ENCODE peak calls at places on chromosomes 7 and 10, in six cellular contexts. P is fibroblast of pulmonary artery, C is astrocyte, J is A549, K is fibroblast of lung, O is fibroblast of mammary gland. A is an unnamed sample.

GRCh38 chr7:128740996-128741395 is 1.8 kb downstream of the CALU start:
- DNase-seq in C (peak), P (peak), K (peak), O (peak), J (no peak), A (no peak)

GRCh38 chr10:96378741-96379140 is 19.9 kb upstream of the OPALIN start:
- DNase-seq in K (no peak), J (no peak), C (no peak), P (no peak), O (no peak), A (no peak)

GRCh38 chr10:35937538-35937937 is 295.4 kb upstream of the FZD8 start:
- DNase-seq in O (no peak), J (no peak), C (no peak), P (no peak), K (no peak), A (no peak)

GRCh38 chr7:101814081-101814995 is 3.1 kb upstream of the CUX1 start:
- DNase-seq in J (peak), P (peak), C (no peak), O (peak), K (peak), A (peak)

GRCh38 chr10:6465437-6465836 is 114.6 kb downstream of the PRKCQ start:
- DNase-seq in P (no peak), C (no peak), O (no peak), K (no peak), J (no peak), A (no peak)

GRCh38 chr7:36895112-36895511 is 170.8 kb upstream of the AOAH start:
- DNase-seq in K (peak), J (no peak), P (peak), C (peak), O (no peak), A (peak)

GRCh38 chr10:3857318-3857717 is 72.3 kb upstream of the KLF6 start:
- DNase-seq in O (no peak), J (no peak), C (no peak), P (no peak), K (no peak), A (no peak)

GRCh38 chr10:77452952-77453564 is 184.6 kb downstream of the KCNMA1 start:
- DNase-seq in C (no peak), K (no peak), J (no peak), P (no peak), O (no peak), A (no peak)

GRCh38 chr7:38129579-38129978 is 48.5 kb upstream of the STARD3NL start:
- DNase-seq in P (no peak), K (no peak), J (no peak), C (no peak), O (no peak), A (no peak)

GRCh38 chr10:97210576-97210975 is 24.8 kb upstream of the SLIT1 start:
- DNase-seq in P (peak), J (peak), C (peak), O (peak), K (peak), A (peak)

GRCh38 chr10:63829573-63830149 is 308.5 kb downstream of the REEP3 start:
- DNase-seq in C (no peak), J (no peak), O (no peak), P (no peak), K (no peak), A (no peak)

GRCh38 chr7:83519240-83519639 is 129.7 kb downstream of the SEMA3E start:
- DNase-seq in P (peak), K (peak), J (no peak), O (no peak), C (no peak), A (no peak)

GRCh38 chr7:82595176-82595575 is 151.6 kb upstream of the CACNA2D1 start:
- DNase-seq in P (no peak), J (no peak), K (peak), C (peak), O (no peak), A (no peak)

GRCh38 chr10:132914732-132915131 is 27.6 kb downstream of the CFAP46 start:
- DNase-seq in O (no peak), K (no peak), P (no peak), C (no peak), J (no peak), A (no peak)

GRCh38 chr7:13117103-13117502 is 429.7 kb downstream of the ARL4A start:
- DNase-seq in O (peak), P (peak), C (no peak), J (peak), K (peak), A (peak)

GRCh38 chr10:79418886-79419595 is 26.4 kb downstream of the ZCCHC24 start:
- DNase-seq in C (no peak), O (no peak), K (no peak), P (no peak), J (no peak), A (no peak)

GRCh38 chr10:102675151-102675886 is 31.0 kb downstream of the TRIM8 start:
- DNase-seq in O (no peak), J (no peak), K (no peak), C (no peak), P (no peak), A (peak)

GRCh38 chr7:12028508-12028907 is 182.6 kb upstream of the TMEM106B start:
- DNase-seq in O (no peak), K (peak), C (peak), J (no peak), P (peak), A (no peak)

GRCh38 chr7:158422551-158423189 is 165.0 kb downstream of the PTPRN2 start:
- DNase-seq in C (no peak), J (no peak), K (no peak), P (no peak), O (no peak), A (no peak)

GRCh38 chr7:82079527-82079926 is 309.7 kb upstream of the HGF start:
- DNase-seq in P (no peak), K (no peak), O (no peak), J (no peak), C (no peak), A (no peak)

GRCh38 chr7:151060416-151061234 is 1.2 kb downstream of the SLC4A2 start:
- DNase-seq in J (peak), K (peak), O (peak), P (peak), C (no peak), A (no peak)

GRCh38 chr7:57203161-57203791 is 71.0 kb upstream of the ZNF479 start:
- DNase-seq in P (no peak), C (no peak), J (no peak), K (no peak), O (no peak), A (no peak)

GRCh38 chr10:31320179-31320597 is 1.2 kb downstream of the ZEB1 start:
- DNase-seq in K (peak), C (peak), P (no peak), O (no peak), J (peak), A (no peak)

GRCh38 chr10:8640878-8641277 is 586.4 kb downstream of the GATA3 start:
- DNase-seq in C (no peak), P (no peak), K (no peak), O (no peak), J (no peak), A (no peak)

GRCh38 chr10:35007858-35008301 is 82.3 kb downstream of the CUL2 start:
- DNase-seq in K (peak), C (peak), P (no peak), J (no peak), O (no peak), A (no peak)

GRCh38 chr7:21568762-21569161 is 25.9 kb downstream of the DNAH11 start:
- DNase-seq in P (peak), C (no peak), J (no peak), K (no peak), O (no peak), A (peak)

GRCh38 chr10:117360016-117360415 is 15.2 kb downstream of the PDZD8 start:
- DNase-seq in O (no peak), J (no peak), K (peak), P (no peak), C (peak), A (peak)

GRCh38 chr7:8411103-8411502 is 22.3 kb upstream of the NXPH1 start:
- DNase-seq in O (no peak), J (no peak), P (no peak), C (no peak), K (no peak), A (no peak)

GRCh38 chr10:130757821-130758489 is 553.6 kb downstream of the TCERG1L start:
- DNase-seq in C (no peak), J (no peak), P (no peak), K (no peak), O (no peak), A (no peak)

GRCh38 chr7:23654508-23654907 is 25.5 kb upstream of the FAM221A start:
- DNase-seq in K (no peak), P (peak), C (no peak), J (peak), O (peak), A (peak)

GRCh38 chr7:139673230-139673629 is 104.6 kb downstream of the HIPK2 start:
- DNase-seq in O (no peak), C (no peak), K (no peak), J (no peak), P (no peak), A (no peak)

GRCh38 chr10:28312572-28312971 is 9.7 kb upstream of the MPP7 start:
- DNase-seq in J (no peak), P (no peak), K (no peak), C (no peak), O (peak), A (no peak)

GRCh38 chr10:98673156-98673765 is 226.5 kb upstream of the HPS1 start:
- DNase-seq in P (no peak), J (no peak), C (no peak), K (no peak), O (peak), A (no peak)

GRCh38 chr10:84743483-84743882 is 415.1 kb downstream of the CCSER2 start:
- DNase-seq in K (no peak), C (no peak), O (no peak), J (no peak), P (peak), A (peak)

GRCh38 chr10:19728376-19728775 is 87.9 kb upstream of the PLXDC2 start:
- DNase-seq in K (peak), P (no peak), J (no peak), O (no peak), C (no peak), A (no peak)

GRCh38 chr7:157890921-157891401 is 554.2 kb downstream of the DNAJB6 start:
- DNase-seq in J (no peak), K (no peak), P (no peak), C (no peak), O (no peak), A (no peak)

GRCh38 chr10:113520606-113521481 is 32.0 kb upstream of the HABP2 start:
- DNase-seq in J (peak), C (peak), K (peak), P (peak), O (peak), A (peak)

GRCh38 chr7:88759216-88759955 is at the start of gene ZNF804B:
- DNase-seq in J (no peak), K (no peak), P (no peak), O (no peak), C (no peak), A (no peak)

GRCh38 chr10:91493313-91493712 is 83.2 kb downstream of the HECTD2 start:
- DNase-seq in O (peak), K (peak), J (peak), P (peak), C (peak), A (peak)
- TF ChIP-seq CTCF in O (peak), K (peak), J (peak), P (peak), C (peak), A (peak)

DNA sequence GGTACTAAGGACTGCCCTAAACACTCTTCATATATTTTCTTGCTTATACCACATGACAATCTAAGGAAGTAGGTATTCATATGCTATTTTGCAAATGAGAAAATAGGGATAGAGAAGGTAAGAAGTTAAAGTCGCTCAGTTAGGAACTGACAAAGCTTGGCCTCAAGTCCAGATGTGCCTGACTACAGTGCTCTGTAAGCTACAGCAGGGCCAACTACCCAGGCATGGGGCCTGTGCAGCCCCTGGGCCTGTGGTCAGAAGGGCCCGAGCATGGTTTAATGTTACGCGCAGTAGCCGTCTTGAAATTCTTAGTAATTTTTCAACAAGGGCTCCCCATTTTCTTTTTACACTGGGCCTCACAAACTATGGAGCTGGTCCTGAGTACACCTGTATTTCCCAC is 146.2 kb downstream of the GLI3 start:
- DNase-seq in P (no peak), K (no peak), J (no peak), C (no peak), O (no peak), A (no peak)
- H3K4me3 ChIP-seq in P (no peak), K (no peak), J (no peak), C (no peak), O (no peak), A (no peak)

GRCh38 chr7:47170516-47170915 is 411.4 kb downstream of the TNS3 start:
- DNase-seq in P (peak), O (no peak), K (no peak), J (no peak), C (no peak), A (peak)
- TF ChIP-seq CTCF in P (peak), O (peak), K (peak), J (peak), C (peak), A (peak)

GRCh38 chr7:5692112-5692844 is 89.2 kb downstream of the RNF216 start:
- DNase-seq in J (peak), C (peak), O (peak), K (peak), P (peak), A (peak)
- H3K4me3 ChIP-seq in J (peak), C (peak), O (no peak), K (no peak), P (peak), A (peak)

GRCh38 chr7:117756586-117756985 is 116.7 kb downstream of the CTTNBP2 start:
- DNase-seq in J (no peak), K (no peak), O (no peak), P (no peak), C (no peak), A (no peak)

GRCh38 chr7:117755136-117755535 is 118.1 kb downstream of the CTTNBP2 start:
- DNase-seq in K (no peak), P (no peak), C (no peak), O (no peak), J (no peak), A (no peak)

GRCh38 chr7:117751775-117752174 is 121.5 kb downstream of the CTTNBP2 start:
- DNase-seq in K (no peak), O (no peak), C (no peak), J (no peak), P (no peak), A (no peak)

GRCh38 chr7:117750612-117751563 is 122.4 kb downstream of the CTTNBP2 start:
- DNase-seq in J (peak), K (peak), P (peak), C (no peak), O (peak), A (peak)
- TF ChIP-seq CTCF in J (peak), K (peak), P (peak), C (peak), O (peak), A (peak)

DNA sequence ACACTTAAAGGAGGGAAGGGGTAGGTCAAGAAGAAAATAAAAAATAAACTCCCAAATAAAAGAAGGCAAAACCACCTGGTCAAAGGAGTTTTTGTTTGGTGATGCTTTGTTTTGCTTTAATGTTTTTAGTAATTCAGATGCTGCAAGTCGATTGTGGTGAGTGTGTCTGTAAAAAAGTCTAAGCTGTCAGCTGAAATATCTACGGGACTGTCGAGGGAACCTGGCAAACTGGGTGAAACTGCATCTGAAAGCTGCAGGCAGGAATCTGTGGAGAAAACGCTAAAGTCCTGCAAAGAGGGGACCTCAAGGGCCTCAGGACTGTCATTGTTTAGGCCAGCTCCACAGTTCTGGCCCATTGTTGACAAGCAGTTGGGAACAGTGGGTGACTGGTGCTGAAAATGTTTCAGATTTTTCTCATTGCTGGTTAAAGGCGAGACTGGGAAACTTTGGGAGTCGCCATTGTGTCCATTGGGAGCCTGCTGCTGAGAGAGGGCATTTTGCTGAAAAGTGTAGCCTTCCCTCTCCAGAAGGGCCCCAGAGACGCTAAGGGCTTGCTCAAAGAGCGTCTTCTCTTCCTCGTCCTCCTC is 1.8 kb downstream of the HOXA2 start:
- DNase-seq in O (no peak), J (no peak), K (peak), P (no peak), C (peak), A (no peak)
- H3K4me3 ChIP-seq in O (peak), J (no peak), K (peak), P (peak), C (peak), A (no peak)

GRCh38 chr7:140691368-140692045 is 5.0 kb upstream of the NDUFB2 start:
- DNase-seq in K (no peak), C (no peak), J (no peak), O (no peak), P (no peak), A (no peak)
- TF ChIP-seq CTCF in K (no peak), C (no peak), J (no peak), O (no peak), P (no peak), A (no peak)

GRCh38 chr7:117023325-117023854 is 70.1 kb downstream of the ST7 start:
- DNase-seq in P (no peak), O (no peak), J (no peak), K (no peak), C (no peak), A (no peak)
- H3K4me3 ChIP-seq in P (no peak), O (no peak), J (no peak), K (no peak), C (peak), A (no peak)

GRCh38 chr10:103921750-103922195 is 3.8 kb upstream of the STN1 start:
- DNase-seq in P (peak), K (peak), C (no peak), O (no peak), J (no peak), A (peak)
- TF ChIP-seq CTCF in P (peak), K (peak), C (no peak), O (no peak), J (no peak), A (no peak)

A was measured in bronchial epithelial cell.